ENCODE peak calls at places on chromosomes 4 and X, in eight cellular contexts. F is activated CD8-positive, alpha-beta memory T cell treated with anti-CD3 and anti-CD28 coated beads for 48 hours; W is naive thymus-derived CD8-positive, alpha-beta T cell; Z is iPS-NIHi11; P is fibroblast of mammary gland; Y is DND-41; C is mucosa of descending colon; J is astrocyte. G is an unnamed sample.

GRCh38 chr4:68129793-68130192 is at the start of gene TMPRSS11F:
- DNase-seq in F (no peak), W (no peak), Z (peak), P (no peak), C (no peak), J (no peak), Y (no peak), G (no peak)

GRCh38 chr4:54063737-54064316 is 578 bp downstream of the CHIC2 start:
- DNase-seq in P (no peak), C (peak), Z (peak), F (no peak), Y (peak), J (no peak), W (peak), G (peak)

GRCh38 chr4:84493092-84493850 is 5.8 kb downstream of the NKX6-1 start:
- DNase-seq in W (no peak), C (no peak), P (peak), Y (no peak), J (peak), Z (peak), F (no peak), G (no peak)

GRCh38 chrX:41245641-41246040 is 88.3 kb upstream of the DDX3X start:
- DNase-seq in P (no peak), Z (no peak), C (no peak), F (no peak), W (no peak), J (no peak), Y (no peak), G (no peak)

GRCh38 chr4:123974419-123975105 is 578.0 kb downstream of the SPRY1 start:
- DNase-seq in C (no peak), Y (no peak), Z (no peak), J (peak), F (no peak), W (no peak), P (no peak), G (no peak)

GRCh38 chr4:82523179-82523578 is 38.6 kb downstream of the TMEM150C start:
- DNase-seq in P (no peak), F (no peak), Z (peak), W (no peak), J (no peak), C (no peak), Y (no peak), G (no peak)

GRCh38 chr4:55866973-55867574 is 13.6 kb downstream of the EXOC1 start:
- DNase-seq in Y (peak), J (peak), Z (peak), W (peak), F (no peak), P (peak), C (no peak), G (no peak)

GRCh38 chrX:111728096-111728495 is 47.1 kb downstream of the ALG13 start:
- DNase-seq in C (no peak), J (peak), Z (no peak), W (no peak), Y (no peak), P (peak), F (no peak), G (no peak)

GRCh38 chrX:22025751-22026150 is 6.4 kb upstream of the PHEX start:
- DNase-seq in J (no peak), P (no peak), F (no peak), Z (no peak), W (no peak), Y (no peak), C (no peak), G (no peak)

GRCh38 chrX:48474127-48474526 is 1.9 kb upstream of the FTSJ1 start:
- DNase-seq in J (no peak), Z (no peak), W (no peak), C (no peak), F (no peak), P (peak), Y (peak), G (no peak)

GRCh38 chr4:86498560-86499166 is 95.5 kb upstream of the PTPN13 start:
- DNase-seq in J (peak), C (no peak), Z (peak), F (no peak), Y (peak), W (no peak), P (peak), G (no peak)

GRCh38 chrX:154531626-154532025 is 15.0 kb downstream of the G6PD start:
- DNase-seq in F (no peak), P (peak), C (no peak), J (peak), Z (no peak), Y (no peak), W (no peak), G (no peak)

GRCh38 chrX:110172215-110172614 is 145.7 kb downstream of the AMMECR1 start:
- DNase-seq in Y (no peak), W (no peak), J (no peak), F (no peak), Z (no peak), P (no peak), C (no peak), G (no peak)

GRCh38 chr4:175874290-175874689 is 62.2 kb upstream of the GPM6A start:
- DNase-seq in P (no peak), Y (no peak), J (no peak), F (no peak), Z (no peak), W (no peak), C (no peak), G (no peak)

GRCh38 chr4:118883861-118884260 is 4.8 kb upstream of the SYNPO2 start:
- DNase-seq in W (no peak), Y (no peak), Z (no peak), J (no peak), C (no peak), F (no peak), P (no peak), G (no peak)

GRCh38 chr4:188728359-188728758 is 589.1 kb downstream of the TRIML1 start:
- DNase-seq in P (peak), F (no peak), Y (no peak), Z (no peak), C (no peak), J (no peak), W (no peak), G (no peak)

GRCh38 chrX:132030264-132030663 is 7.2 kb downstream of the STK26 start:
- DNase-seq in P (no peak), W (no peak), J (no peak), Y (no peak), F (no peak), C (no peak), Z (no peak), G (no peak)

GRCh38 chr4:186617921-186618320 is 62.6 kb upstream of the MTNR1A start:
- DNase-seq in P (peak), F (no peak), Z (no peak), J (peak), C (no peak), Y (no peak), W (no peak), G (no peak)

GRCh38 chr4:104393649-104394048 is 101.0 kb downstream of the CXXC4 start:
- DNase-seq in J (no peak), F (no peak), C (no peak), Y (no peak), Z (no peak), P (no peak), W (no peak), G (no peak)

GRCh38 chrX:72180539-72180938 is 1.0 kb upstream of the PIN4 start:
- DNase-seq in J (no peak), W (no peak), P (no peak), F (no peak), Y (peak), C (no peak), Z (no peak), G (no peak)

GRCh38 chrX:10111364-10112148 is 45.2 kb upstream of the CLCN4 start:
- DNase-seq in Y (no peak), Z (no peak), F (no peak), C (peak), W (peak), J (no peak), P (no peak), G (peak)

GRCh38 chr4:87566276-87566675 is 37.1 kb upstream of the SPARCL1 start:
- DNase-seq in W (no peak), Y (no peak), F (no peak), C (no peak), Z (no peak), P (no peak), J (no peak), G (no peak)

GRCh38 chrX:71067727-71068051 is 445 bp downstream of the SNX12 start:
- DNase-seq in W (no peak), C (no peak), Y (no peak), Z (no peak), J (no peak), P (no peak), F (no peak), G (no peak)

GRCh38 chr4:2968381-2968780 is 5.0 kb downstream of the GRK4 start:
- DNase-seq in W (no peak), Y (no peak), P (no peak), C (no peak), J (no peak), F (no peak), Z (no peak), G (no peak)

GRCh38 chr4:139641218-139641617 is 24.4 kb upstream of the MGST2 start:
- DNase-seq in Y (no peak), W (no peak), J (peak), C (no peak), Z (no peak), F (no peak), P (peak), G (no peak)

GRCh38 chr4:3822230-3822947 is 56.2 kb downstream of the ADRA2C start:
- DNase-seq in Z (no peak), P (no peak), F (no peak), Y (no peak), C (peak), W (no peak), J (no peak), G (no peak)

GRCh38 chr4:96652158-96652557 is 812.3 kb downstream of the PDHA2 start:
- DNase-seq in J (peak), C (no peak), W (no peak), Z (no peak), F (no peak), P (no peak), Y (no peak), G (no peak)

GRCh38 chrX:110015027-110015426 is 12.1 kb downstream of the TMEM164 start:
- DNase-seq in Z (no peak), C (no peak), W (no peak), J (no peak), Y (no peak), F (no peak), P (no peak), G (no peak)

GRCh38 chr4:182307746-182308145 is 64.5 kb downstream of the TENM3 start:
- DNase-seq in C (no peak), J (peak), Y (no peak), F (no peak), Z (no peak), W (no peak), P (peak), G (no peak)

GRCh38 chr4:150261571-150261970 is 183.3 kb downstream of the DCLK2 start:
- DNase-seq in Y (no peak), Z (no peak), W (no peak), F (no peak), P (peak), J (peak), C (no peak), G (no peak)

GRCh38 chrX:21723097-21723496 is 34.8 kb downstream of the SMPX start:
- DNase-seq in Y (peak), C (no peak), W (no peak), Z (peak), F (no peak), P (peak), J (no peak), G (no peak)

GRCh38 chrX:76159453-76159852 is 13.4 kb upstream of the PBDC1 start:
- DNase-seq in P (no peak), Z (no peak), C (no peak), Y (no peak), F (no peak), W (no peak), J (no peak), G (no peak)

GRCh38 chr4:25523405-25523804 is 132.2 kb upstream of the SLC34A2 start:
- DNase-seq in C (no peak), P (peak), F (no peak), W (no peak), Z (no peak), J (no peak), Y (no peak), G (no peak)

GRCh38 chrX:154541896-154542722 is 4.5 kb downstream of the G6PD start:
- DNase-seq in Z (no peak), F (no peak), P (peak), W (no peak), Y (no peak), J (peak), C (peak), G (no peak)

G was measured in T-cell.